ENCODE peak calls at places on chromosomes 12 and 14, in five cellular contexts. R, G, A, T and J are unnamed samples.
A peak's percentile ranks its signal among the peaks of the same experiment; 100 is the strongest.

GRCh38 chr12:111182391-111182790 is 186.5 kb downstream of the PHETA1 start:
- DNase-seq in T (no peak), R (no peak), G (no peak), A (no peak), J (no peak)

GRCh38 chr14:65229431-65230286 is 127.3 kb upstream of the MAX start:
- DNase-seq in R (peak; percentile 68), G (peak; percentile 60), T (no peak), A (no peak), J (no peak)

GRCh38 chr12:5085896-5086295 is 42.2 kb downstream of the KCNA5 start:
- DNase-seq in R (no peak), G (no peak), A (no peak), T (peak; percentile 97), J (no peak)

GRCh38 chr12:98820005-98820404 is 174.9 kb downstream of the APAF1 start:
- DNase-seq in A (no peak), R (peak; percentile 54), T (no peak), G (no peak), J (no peak)

GRCh38 chr12:13945236-13945635 is 36.2 kb downstream of the GRIN2B start:
- DNase-seq in R (no peak), A (no peak), T (no peak), G (no peak), J (no peak)

GRCh38 chr14:50099335-50099734 is 17.0 kb downstream of the VCPKMT start:
- DNase-seq in R (no peak), T (no peak), A (no peak), G (no peak), J (no peak)

GRCh38 chr12:132429122-132429931 is 60.6 kb upstream of the FBRSL1 start:
- DNase-seq in A (no peak), G (peak; percentile 69), R (peak; percentile 43), T (no peak), J (no peak)

GRCh38 chr12:113214938-113215400 is 6.3 kb upstream of the TPCN1 start:
- DNase-seq in R (no peak), T (peak; percentile 97), G (no peak), A (no peak), J (no peak)

GRCh38 chr12:6345319-6346071 is 3.6 kb upstream of the TNFRSF1A start:
- DNase-seq in R (no peak), G (no peak), T (peak; percentile 99), A (no peak), J (no peak)

GRCh38 chr14:95649230-95649629 is 37.0 kb upstream of the TCL1B start:
- DNase-seq in G (no peak), R (no peak), T (no peak), A (no peak), J (no peak)

GRCh38 chr14:75566321-75566720 is 12.1 kb upstream of the FLVCR2 start:
- DNase-seq in T (no peak), R (no peak), A (no peak), G (no peak), J (no peak)

GRCh38 chr12:27969901-27970390 is 2.6 kb downstream of the PTHLH start:
- DNase-seq in R (peak; percentile 90), A (no peak), T (peak; percentile 53), G (peak; percentile 84), J (peak; percentile 93)

GRCh38 chr12:57309420-57309819 is 58.4 kb upstream of the STAC3 start:
- DNase-seq in R (no peak), A (no peak), T (peak; percentile 52), G (no peak), J (peak; percentile 46)

GRCh38 chr12:107522692-107523477 is 162.7 kb upstream of the PWP1 start:
- DNase-seq in R (peak; percentile 61), G (peak; percentile 72), A (no peak), T (no peak), J (no peak)

GRCh38 chr14:72618424-72618823 is 275.5 kb downstream of the DPF3 start:
- DNase-seq in T (no peak), A (no peak), G (no peak), R (no peak), J (no peak)

GRCh38 chr14:26855051-26855753 is 257.4 kb upstream of the NOVA1 start:
- DNase-seq in G (no peak), T (no peak), R (no peak), A (no peak), J (no peak)

GRCh38 chr12:130552483-130552996 is 163.6 kb downstream of the RIMBP2 start:
- DNase-seq in A (peak; percentile 39), T (no peak), G (no peak), R (peak; percentile 62), J (no peak)

GRCh38 chr12:93080994-93081809 is 152.1 kb upstream of the EEA1 start:
- DNase-seq in R (peak; percentile 43), G (peak; percentile 65), A (no peak), T (peak; percentile 52), J (no peak)

GRCh38 chr14:20262642-20263128 is 23.6 kb downstream of the OR11H4 start:
- DNase-seq in A (no peak), G (no peak), R (no peak), T (peak; percentile 46), J (no peak)

GRCh38 chr14:81315344-81315743 is 84.8 kb downstream of the STON2 start:
- DNase-seq in T (no peak), G (peak; percentile 79), R (peak; percentile 71), A (no peak), J (no peak)

GRCh38 chr12:57744194-57744776 is 554 bp upstream of the TSPAN31 start:
- DNase-seq in T (peak; percentile 85), G (no peak), A (no peak), R (no peak), J (peak; percentile 51)

GRCh38 chr12:11174022-11174421 is 3.0 kb downstream of the SMIM10L1 start:
- DNase-seq in G (no peak), T (peak; percentile 4), A (no peak), R (no peak), J (no peak)

GRCh38 chr12:12521044-12521485 is 41.6 kb downstream of the DUSP16 start:
- DNase-seq in R (peak; percentile 25), T (no peak), G (no peak), A (no peak), J (no peak)

GRCh38 chr12:131905081-131905639 is 10.7 kb downstream of the ULK1 start:
- DNase-seq in A (peak; percentile 37), T (no peak), G (no peak), R (no peak), J (no peak)

GRCh38 chr14:102516531-102517411 is 7.2 kb upstream of the ANKRD9 start:
- DNase-seq in A (peak; percentile 64), R (peak; percentile 83), G (peak; percentile 81), T (no peak), J (no peak)

DNA sequence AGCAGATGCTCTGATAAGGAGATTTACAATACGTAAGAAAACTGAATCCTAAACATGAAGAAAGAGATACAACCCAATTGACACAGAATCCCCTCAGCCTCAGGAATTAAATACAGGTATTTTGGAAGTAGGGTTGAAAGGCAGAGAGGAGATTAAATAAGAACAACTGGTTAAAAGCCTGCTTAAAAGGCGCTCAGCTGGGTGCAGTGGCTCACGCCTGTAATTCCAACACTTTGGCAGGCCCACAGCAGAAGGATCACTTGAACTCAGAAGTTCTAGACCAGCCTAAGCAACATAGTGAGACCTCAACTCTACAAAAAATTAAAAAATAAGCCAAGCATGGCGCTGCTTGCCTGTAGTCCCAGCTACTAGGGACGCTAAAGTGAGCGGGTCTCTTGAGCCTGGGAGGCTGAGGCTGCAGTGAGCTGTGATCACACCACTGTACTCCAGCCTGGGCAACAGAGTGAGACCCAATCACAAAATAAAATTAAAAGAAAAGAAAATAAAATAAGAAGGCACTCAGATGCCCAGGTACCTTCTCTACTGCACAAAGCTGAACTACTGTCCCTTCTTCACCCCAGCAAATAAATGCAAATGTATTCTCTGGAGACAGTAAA is 32.9 kb downstream of the MED13L start:
- DNase-seq in G (peak; percentile 41), R (peak; percentile 51), A (no peak), T (no peak), J (no peak)
- H4K20me1 ChIP-seq in G (no peaks in the 10 kb centered on the region), R (peaks cover 85% of the 10 kb centered on the region), A (peaks cover 82% of the 10 kb centered on the region), T (peaks cover 83% of the 10 kb centered on the region), J (peaks cover 55% of the 10 kb centered on the region)

DNA sequence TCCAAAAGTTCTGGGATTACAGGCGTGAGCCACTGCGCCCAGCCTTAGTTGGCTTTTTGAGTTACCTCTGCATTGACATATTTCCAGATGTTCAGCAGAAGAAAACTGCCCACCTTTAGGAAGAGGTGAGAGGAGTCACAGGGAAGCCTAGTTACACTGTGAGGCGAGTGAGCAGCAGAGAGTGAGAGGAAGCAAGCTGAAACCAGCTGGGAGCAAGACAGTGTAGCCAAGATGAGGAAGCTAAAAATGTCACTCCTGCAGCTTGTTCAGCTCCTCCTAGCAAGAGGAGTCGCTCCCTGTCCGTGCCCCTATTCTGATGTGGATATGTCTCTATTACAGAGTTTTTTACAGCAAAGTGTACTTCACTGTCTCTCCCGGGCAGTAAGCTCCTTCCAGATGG is 127.6 kb downstream of the GXYLT1 start:
- DNase-seq in G (no peak), A (no peak), T (no peak), R (no peak), J (no peak)
- H3K4me2 ChIP-seq in G (no peak overlapping the region), A (no peak overlapping the region), T (no peak overlapping the region), R (no peak overlapping the region), J (no peak overlapping the region)

GRCh38 chr14:48672506-48672905 is 913.7 kb downstream of the RPS29 start:
- DNase-seq in T (no peak), R (no peak), G (no peak), A (no peak), J (peak; percentile 60)
- H3K9me3 ChIP-seq in T (no peaks in the 10 kb centered on the region), R (no peaks in the 10 kb centered on the region), G (no peaks in the 10 kb centered on the region), A (no peaks in the 10 kb centered on the region), J (no peaks in the 10 kb centered on the region)

GRCh38 chr14:54647378-54647777 is 80.5 kb downstream of the SAMD4A start:
- DNase-seq in A (no peak), G (no peak), R (no peak), T (no peak), J (no peak)

GRCh38 chr14:54642950-54643695 is 76.2 kb downstream of the SAMD4A start:
- DNase-seq in A (no peak), T (peak; percentile 46), G (no peak), R (peak; percentile 22), J (no peak)

GRCh38 chr14:54650331-54651017 is 83.5 kb downstream of the SAMD4A start:
- DNase-seq in T (peak; percentile 80), A (no peak), G (no peak), R (no peak), J (no peak)

GRCh38 chr14:54643696-54644176 is 76.8 kb downstream of the SAMD4A start:
- DNase-seq in R (peak; percentile 42), G (no peak), T (no peak), A (no peak), J (no peak)

DNA sequence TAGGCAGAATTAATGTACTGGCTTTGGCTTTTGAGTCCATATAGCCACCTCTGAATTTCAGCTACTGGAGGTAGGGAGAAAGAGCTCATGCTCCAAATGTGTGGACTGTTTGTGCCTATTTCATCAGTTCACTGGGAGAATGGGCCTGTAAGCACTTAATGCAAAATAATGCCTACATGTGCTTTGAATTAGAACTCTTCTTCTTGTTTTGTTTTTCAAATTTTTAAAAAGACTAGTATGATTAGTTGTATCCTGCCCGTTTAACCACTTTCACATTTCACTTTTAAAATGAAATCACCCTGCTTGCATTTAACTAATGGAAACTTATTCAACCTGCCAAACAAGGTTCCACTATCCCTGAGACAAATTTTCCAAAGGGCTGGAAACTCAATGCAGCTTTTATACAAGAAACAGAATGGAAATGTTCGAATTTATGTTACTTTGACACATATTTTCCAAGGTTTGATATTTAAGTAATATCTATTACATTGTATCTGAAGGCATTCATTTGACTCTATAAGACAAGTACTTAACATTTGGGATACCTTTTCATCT is 79.7 kb downstream of the SAMD4A start:
- DNase-seq in T (no peak), A (no peak), R (no peak), G (no peak), J (no peak)
- H4K20me1 ChIP-seq in T (peaks cover 55% of the 10 kb centered on the region), A (no peaks in the 10 kb centered on the region), R (no peaks in the 10 kb centered on the region), G (no peaks in the 10 kb centered on the region), J (no peaks in the 10 kb centered on the region)